ENCODE peak calls at places on chromosome 12, in seven cellular contexts. Y is neural crest cell, V is OCI-LY7, E is neural progenitor cell, A is A549, C is ovary, T is uterus. W is an unnamed sample.

GRCh38 chr12:77941396-77941795 is 110.7 kb downstream of the NAV3 start:
- DNase-seq in Y (no peak), V (no peak), E (no peak), A (no peak), C (no peak), T (no peak), W (no peak)

GRCh38 chr12:89951050-89951693 is 242.5 kb upstream of the ATP2B1 start:
- DNase-seq in Y (no peak), V (no peak), E (no peak), A (peak), C (no peak), T (no peak), W (no peak)

GRCh38 chr12:122166422-122167327 is 7.3 kb downstream of the IL31 start:
- DNase-seq in Y (no peak), V (no peak), E (no peak), A (no peak), C (no peak), T (no peak), W (no peak)

GRCh38 chr12:46874642-46875041 is 48.8 kb upstream of the SLC38A4 start:
- DNase-seq in Y (no peak), V (no peak), E (no peak), A (no peak), C (no peak), T (no peak), W (no peak)

GRCh38 chr12:130666645-130667044 is 49.5 kb downstream of the RIMBP2 start:
- DNase-seq in Y (no peak), V (no peak), E (no peak), A (no peak), C (no peak), T (no peak), W (no peak)

GRCh38 chr12:111122458-111122878 is 202.1 kb upstream of the MYL2 start:
- DNase-seq in Y (no peak), V (no peak), E (no peak), A (no peak), C (no peak), T (no peak), W (no peak)

GRCh38 chr12:6608592-6609311 is 1.6 kb upstream of the CHD4 start:
- DNase-seq in Y (no peak), V (peak), E (no peak), A (peak), C (peak), T (peak), W (no peak)

GRCh38 chr12:11885261-11886038 is 185.3 kb upstream of the BCL2L14 start:
- DNase-seq in Y (no peak), V (no peak), E (no peak), A (peak), C (no peak), T (no peak), W (no peak)

GRCh38 chr12:29929295-29929694 is 145.6 kb upstream of the TMTC1 start:
- DNase-seq in Y (no peak), V (no peak), E (no peak), A (no peak), C (no peak), T (no peak), W (no peak)

GRCh38 chr12:70638639-70639349 is 1.6 kb upstream of the PTPRB start:
- DNase-seq in Y (no peak), V (no peak), E (no peak), A (no peak), C (no peak), T (no peak), W (no peak)

GRCh38 chr12:51270067-51270846 is at the start of gene SMAGP:
- DNase-seq in Y (peak), V (peak), E (peak), A (peak), C (peak), T (peak), W (no peak)

GRCh38 chr12:51265024-51265423 is 5.2 kb downstream of the SMAGP start:
- DNase-seq in Y (no peak), V (no peak), E (no peak), A (no peak), C (no peak), T (no peak), W (no peak)

GRCh38 chr12:51270847-51271518 is 768 bp upstream of the SMAGP start:
- DNase-seq in Y (no peak), V (no peak), E (no peak), A (peak), C (no peak), T (no peak), W (no peak)

GRCh38 chr12:51264297-51264696 is 5.9 kb downstream of the SMAGP start:
- DNase-seq in Y (no peak), V (no peak), E (no peak), A (no peak), C (no peak), T (no peak), W (no peak)

GRCh38 chr12:51269174-51270066 is 795 bp downstream of the SMAGP start:
- DNase-seq in Y (peak), V (peak), E (peak), A (peak), C (peak), T (peak), W (no peak)
- TF ChIP-seq CTCF in Y (peak), V (peak), E (peak), A (peak), C (no peak), T (peak), W (no peak)

GRCh38 chr12:20548592-20548991 is 146.5 kb upstream of the SLCO1C1 start:
- DNase-seq in Y (no peak), V (no peak), E (no peak), A (no peak), C (no peak), T (no peak), W (no peak)

GRCh38 chr12:20546267-20546666 is 148.9 kb upstream of the SLCO1C1 start:
- DNase-seq in Y (no peak), V (no peak), E (no peak), A (no peak), C (no peak), T (no peak), W (no peak)

GRCh38 chr12:20555015-20555414 is 140.1 kb upstream of the SLCO1C1 start:
- DNase-seq in Y (no peak), V (no peak), E (no peak), A (no peak), C (no peak), T (no peak), W (no peak)

GRCh38 chr12:20547788-20548575 is 147.2 kb upstream of the SLCO1C1 start:
- DNase-seq in Y (no peak), V (no peak), E (no peak), A (no peak), C (no peak), T (no peak), W (no peak)

GRCh38 chr12:20549115-20549719 is 145.9 kb upstream of the SLCO1C1 start:
- DNase-seq in Y (peak), V (no peak), E (peak), A (peak), C (no peak), T (no peak), W (no peak)
- TF ChIP-seq CTCF in Y (peak), V (peak), E (peak), A (peak), C (peak), T (peak), W (peak)

GRCh38 chr12:105993766-105994165 is 145.0 kb downstream of the NUAK1 start:
- DNase-seq in Y (no peak), V (no peak), E (no peak), A (no peak), C (peak), T (no peak), W (no peak)

GRCh38 chr12:105995986-105996385 is 142.8 kb downstream of the NUAK1 start:
- DNase-seq in Y (no peak), V (no peak), E (no peak), A (no peak), C (no peak), T (no peak), W (no peak)

GRCh38 chr12:105987687-105988035 is 151.1 kb downstream of the NUAK1 start:
- DNase-seq in Y (no peak), V (no peak), E (no peak), A (no peak), C (no peak), T (no peak), W (no peak)

GRCh38 chr12:105992849-105993740 is 145.7 kb downstream of the NUAK1 start:
- DNase-seq in Y (no peak), V (no peak), E (peak), A (no peak), C (no peak), T (peak), W (no peak)
- TF ChIP-seq CTCF in Y (no peak), V (no peak), E (no peak), A (no peak), C (no peak), T (no peak), W (no peak)

GRCh38 chr12:54762390-54762789 is 91.9 kb upstream of the MUCL1 start:
- DNase-seq in Y (no peak), V (no peak), E (no peak), A (no peak), C (no peak), T (no peak), W (no peak)

GRCh38 chr12:54765652-54766051 is 88.7 kb upstream of the MUCL1 start:
- DNase-seq in Y (no peak), V (no peak), E (no peak), A (no peak), C (no peak), T (no peak), W (no peak)

DNA sequence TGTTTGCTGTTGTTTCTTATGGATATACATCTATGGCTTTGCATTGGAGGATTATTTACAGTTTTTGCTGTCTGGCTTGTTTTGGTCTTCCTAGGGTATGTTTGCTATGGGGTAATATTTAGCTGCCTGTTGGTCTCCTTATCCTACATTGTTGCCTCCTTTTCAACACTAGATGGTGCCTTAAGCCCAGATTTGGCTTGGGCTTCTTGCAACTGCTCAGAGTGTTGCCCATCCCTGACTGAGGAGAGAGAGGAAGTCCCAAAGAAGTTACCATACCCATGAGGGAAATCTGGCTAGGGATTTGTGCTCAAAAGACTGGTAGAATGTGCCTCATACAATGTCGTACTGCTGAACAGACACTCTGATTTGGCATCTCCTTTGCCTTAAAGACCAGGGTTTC is 94.6 kb upstream of the MUCL1 start:
- DNase-seq in Y (peak), V (peak), E (peak), A (no peak), C (no peak), T (no peak), W (no peak)
- TF ChIP-seq CTCF in Y (peak), V (peak), E (peak), A (peak), C (no peak), T (no peak), W (peak)

DNA sequence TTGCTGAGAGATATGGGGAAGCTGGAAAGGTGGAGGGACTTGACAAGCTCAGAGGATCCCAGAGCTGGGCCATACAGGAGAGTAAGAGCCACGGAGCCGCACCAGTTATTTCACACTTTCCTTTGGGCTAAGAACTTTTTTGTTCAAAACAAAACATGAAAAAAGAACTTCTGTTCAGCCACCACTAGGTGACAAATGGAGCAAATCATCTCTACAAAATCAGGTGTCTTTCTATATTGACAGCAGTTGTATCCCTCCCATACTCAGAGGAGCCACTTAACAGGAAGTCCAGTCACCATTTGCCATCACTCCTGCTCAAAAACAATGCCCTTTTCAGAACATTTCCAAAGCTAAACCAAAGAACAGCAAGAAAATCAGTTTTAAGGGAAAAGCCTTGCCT is 70.3 kb upstream of the DBX2 start:
- DNase-seq in Y (no peak), V (peak), E (no peak), A (no peak), C (no peak), T (no peak), W (no peak)
- TF ChIP-seq CTCF in Y (no peak), V (peak), E (peak), A (no peak), C (no peak), T (no peak), W (no peak)

DNA sequence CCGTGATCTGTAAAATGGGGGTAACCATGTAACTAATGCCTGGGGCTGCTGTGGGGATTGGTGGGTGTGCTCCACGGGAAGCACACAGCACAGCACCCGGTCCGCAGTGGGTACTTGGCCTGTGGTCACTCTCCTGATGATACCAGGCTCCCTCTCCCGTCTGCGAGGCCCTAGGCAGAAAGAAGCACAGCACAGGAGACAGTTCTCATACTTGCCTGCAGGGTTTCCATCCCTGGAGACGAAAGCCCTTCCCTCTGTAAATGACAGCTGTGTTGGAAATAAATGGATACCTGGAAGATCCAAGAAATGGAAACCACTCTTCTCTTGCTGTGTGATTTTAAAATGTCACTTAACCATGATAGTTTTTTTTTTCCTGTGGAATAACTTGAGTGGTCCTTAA is 7.9 kb upstream of the PRMT8 start:
- DNase-seq in Y (no peak), V (no peak), E (no peak), A (no peak), C (no peak), T (no peak), W (no peak)
- TF ChIP-seq CTCF in Y (peak), V (no peak), E (no peak), A (no peak), C (no peak), T (no peak), W (no peak)

DNA sequence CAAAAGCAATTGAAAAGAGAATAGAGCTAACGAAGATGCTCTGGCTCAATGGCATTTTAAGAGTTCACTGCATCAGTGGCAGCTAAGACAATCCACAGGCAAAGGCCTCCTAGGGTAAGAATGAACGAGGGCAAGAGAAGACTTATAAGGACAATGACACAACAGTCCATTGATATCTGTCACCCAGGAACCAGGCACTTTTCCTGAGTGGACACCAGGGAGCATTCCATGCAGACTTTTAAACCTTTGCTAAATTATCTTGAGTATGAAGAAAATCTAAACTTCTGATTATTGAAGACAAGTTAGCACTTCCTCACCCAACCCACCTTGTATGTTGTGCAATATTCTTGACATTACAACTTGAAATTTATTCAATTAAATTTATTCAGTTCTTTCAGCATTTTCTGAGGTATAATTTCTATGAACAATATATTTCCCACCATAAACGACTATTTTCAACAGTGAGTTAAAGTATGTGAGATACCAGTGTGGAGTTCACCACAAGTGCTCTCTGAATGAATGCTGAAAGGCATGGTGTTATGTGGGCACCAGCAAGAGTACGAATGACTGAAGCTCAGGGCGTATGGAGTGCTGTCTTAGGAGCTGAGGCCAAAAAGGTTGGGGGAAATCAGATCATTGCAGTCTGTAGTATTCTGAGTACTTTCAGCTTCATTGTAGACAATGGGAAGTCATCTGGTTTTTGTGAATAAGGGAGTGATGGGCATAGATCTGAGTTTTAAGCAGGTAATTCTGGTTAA is 124.3 kb upstream of the LMNTD1 start:
- DNase-seq in Y (no peak), V (no peak), E (no peak), A (no peak), C (no peak), T (no peak), W (no peak)
- TF ChIP-seq CTCF in Y (no peak), V (no peak), E (no peak), A (peak), C (no peak), T (no peak), W (no peak)